ENCODE peak calls at places on chromosomes 3 and 15, in seven cellular contexts. One of them, this sample, is unnamed.

GRCh38 chr3:184635126-184635525 is 73.5 kb downstream of the EPHB3 start:
- DNase-seq in WTC11: no peak
- DNase-seq in stimulated activated CD4-positive, alpha-beta T cell treated with anti-CD3 and anti-CD28 coated beads, Interleukin-4, amount 100 ng/mL, for 1 hour: no peak
- DNase-seq in HuH-7.5: no peak
- DNase-seq in GM04503: no peak
- DNase-seq in posterior vena cava: no peak
- DNase-seq in lung microvascular endothelial cell: no peak
- DNase-seq in this sample: no peak

GRCh38 chr3:192408721-192409151 is 318.6 kb downstream of the FGF12 start:
- DNase-seq in HuH-7.5: peak; percentile 72
- DNase-seq in GM04503: no peak
- DNase-seq in stimulated activated CD4-positive, alpha-beta T cell treated with anti-CD3 and anti-CD28 coated beads, Interleukin-4, amount 100 ng/mL, for 1 hour: no peak
- DNase-seq in posterior vena cava: no peak
- DNase-seq in WTC11: peak; percentile 57
- DNase-seq in lung microvascular endothelial cell: peak; percentile 8
- DNase-seq in this sample: no peak

GRCh38 chr3:4994144-4994730 is 15.0 kb downstream of the BHLHE40 start:
- DNase-seq in lung microvascular endothelial cell: peak; percentile 69
- DNase-seq in stimulated activated CD4-positive, alpha-beta T cell treated with anti-CD3 and anti-CD28 coated beads, Interleukin-4, amount 100 ng/mL, for 1 hour: no peak
- DNase-seq in GM04503: no peak
- DNase-seq in WTC11: no peak
- DNase-seq in HuH-7.5: no peak
- DNase-seq in posterior vena cava: no peak
- DNase-seq in this sample: no peak

GRCh38 chr3:118963711-118964110 is 70.9 kb downstream of the IGSF11 start:
- DNase-seq in HuH-7.5: no peak
- DNase-seq in GM04503: no peak
- DNase-seq in lung microvascular endothelial cell: no peak
- DNase-seq in WTC11: no peak
- DNase-seq in stimulated activated CD4-positive, alpha-beta T cell treated with anti-CD3 and anti-CD28 coated beads, Interleukin-4, amount 100 ng/mL, for 1 hour: no peak
- DNase-seq in posterior vena cava: no peak
- DNase-seq in this sample: no peak

GRCh38 chr3:51715231-51716058 is 8.6 kb downstream of the GRM2 start:
- DNase-seq in stimulated activated CD4-positive, alpha-beta T cell treated with anti-CD3 and anti-CD28 coated beads, Interleukin-4, amount 100 ng/mL, for 1 hour: no peak
- DNase-seq in posterior vena cava: no peak
- DNase-seq in HuH-7.5: peak; percentile 4
- DNase-seq in GM04503: no peak
- DNase-seq in lung microvascular endothelial cell: no peak
- DNase-seq in WTC11: peak; percentile 8
- DNase-seq in this sample: no peak

GRCh38 chr15:39388118-39388517 is 192.8 kb upstream of the THBS1 start:
- DNase-seq in lung microvascular endothelial cell: no peak
- DNase-seq in HuH-7.5: no peak
- DNase-seq in stimulated activated CD4-positive, alpha-beta T cell treated with anti-CD3 and anti-CD28 coated beads, Interleukin-4, amount 100 ng/mL, for 1 hour: no peak
- DNase-seq in GM04503: no peak
- DNase-seq in posterior vena cava: no peak
- DNase-seq in WTC11: no peak
- DNase-seq in this sample: no peak

GRCh38 chr15:66646308-66646707 is 55.7 kb upstream of the SMAD6 start:
- DNase-seq in WTC11: no peak
- DNase-seq in posterior vena cava: no peak
- DNase-seq in lung microvascular endothelial cell: no peak
- DNase-seq in GM04503: peak; percentile 40
- DNase-seq in HuH-7.5: no peak
- DNase-seq in stimulated activated CD4-positive, alpha-beta T cell treated with anti-CD3 and anti-CD28 coated beads, Interleukin-4, amount 100 ng/mL, for 1 hour: no peak
- DNase-seq in this sample: peak; percentile 80

GRCh38 chr3:15936347-15936746 is 138.6 kb upstream of the ANKRD28 start:
- DNase-seq in GM04503: peak; percentile 38
- DNase-seq in posterior vena cava: no peak
- DNase-seq in stimulated activated CD4-positive, alpha-beta T cell treated with anti-CD3 and anti-CD28 coated beads, Interleukin-4, amount 100 ng/mL, for 1 hour: no peak
- DNase-seq in HuH-7.5: no peak
- DNase-seq in WTC11: no peak
- DNase-seq in lung microvascular endothelial cell: no peak
- DNase-seq in this sample: no peak

GRCh38 chr3:38957296-38957695 is 94.4 kb downstream of the SCN11A start:
- DNase-seq in HuH-7.5: no peak
- DNase-seq in lung microvascular endothelial cell: no peak
- DNase-seq in WTC11: no peak
- DNase-seq in posterior vena cava: no peak
- DNase-seq in GM04503: no peak
- DNase-seq in stimulated activated CD4-positive, alpha-beta T cell treated with anti-CD3 and anti-CD28 coated beads, Interleukin-4, amount 100 ng/mL, for 1 hour: no peak
- DNase-seq in this sample: no peak

GRCh38 chr3:77835916-77836315 is 796.0 kb downstream of the ROBO2 start:
- DNase-seq in stimulated activated CD4-positive, alpha-beta T cell treated with anti-CD3 and anti-CD28 coated beads, Interleukin-4, amount 100 ng/mL, for 1 hour: no peak
- DNase-seq in HuH-7.5: no peak
- DNase-seq in lung microvascular endothelial cell: no peak
- DNase-seq in posterior vena cava: no peak
- DNase-seq in GM04503: no peak
- DNase-seq in WTC11: no peak
- DNase-seq in this sample: no peak

GRCh38 chr3:151660890-151661289 is 72.8 kb upstream of the AADACL2 start:
- DNase-seq in GM04503: no peak
- DNase-seq in HuH-7.5: no peak
- DNase-seq in WTC11: no peak
- DNase-seq in lung microvascular endothelial cell: no peak
- DNase-seq in stimulated activated CD4-positive, alpha-beta T cell treated with anti-CD3 and anti-CD28 coated beads, Interleukin-4, amount 100 ng/mL, for 1 hour: no peak
- DNase-seq in posterior vena cava: no peak
- DNase-seq in this sample: no peak

GRCh38 chr3:42376397-42376798 is 34.0 kb downstream of the LYZL4 start:
- DNase-seq in stimulated activated CD4-positive, alpha-beta T cell treated with anti-CD3 and anti-CD28 coated beads, Interleukin-4, amount 100 ng/mL, for 1 hour: peak; percentile 37
- DNase-seq in posterior vena cava: no peak
- DNase-seq in GM04503: peak; percentile 11
- DNase-seq in HuH-7.5: no peak
- DNase-seq in WTC11: no peak
- DNase-seq in lung microvascular endothelial cell: peak; percentile 54
- DNase-seq in this sample: peak; percentile 49